ENCODE peak calls at places on chromosomes 12 and 14, in four cellular contexts. B, O, Y and Z are unnamed samples.

GRCh38 chr14:57573193-57573592 is 79.5 kb upstream of the CCDC198 start:
- DNase-seq in B (no peak), O (no peak), Y (no peak), Z (no peak)

GRCh38 chr12:28568083-28568482 is 377.8 kb downstream of the CCDC91 start:
- DNase-seq in B (no peak), O (no peak), Y (peak), Z (no peak)

GRCh38 chr14:91506226-91506625 is 3.9 kb downstream of the PPP4R3A start:
- DNase-seq in B (no peak), O (no peak), Y (no peak), Z (no peak)

GRCh38 chr12:104276192-104277131 is 27.1 kb upstream of the EID3 start:
- DNase-seq in B (no peak), O (peak), Y (no peak), Z (no peak)

GRCh38 chr14:57480044-57480443 is 13.6 kb downstream of the CCDC198 start:
- DNase-seq in B (no peak), O (no peak), Y (peak), Z (no peak)

GRCh38 chr12:117363953-117364486 is 2.6 kb upstream of the NOS1 start:
- DNase-seq in B (peak), O (no peak), Y (no peak), Z (no peak)

GRCh38 chr14:102213984-102214658 is 74.4 kb downstream of the WDR20 start:
- DNase-seq in B (peak), O (no peak), Y (no peak), Z (no peak)

GRCh38 chr12:132955933-132956725 is at the start of gene ZNF605:
- DNase-seq in B (peak), O (peak), Y (peak), Z (peak)

GRCh38 chr12:28955491-28955890 is 193.6 kb upstream of the FAR2 start:
- DNase-seq in B (no peak), O (no peak), Y (peak), Z (no peak)

GRCh38 chr14:67241416-67242362 is at the start of gene PALS1:
- DNase-seq in B (peak), O (no peak), Y (peak), Z (peak)

GRCh38 chr12:113443030-113443539 is 20.9 kb downstream of the SDSL start:
- DNase-seq in B (no peak), O (no peak), Y (no peak), Z (no peak)

GRCh38 chr14:29743566-29743965 is 184.1 kb downstream of the PRKD1 start:
- DNase-seq in B (no peak), O (no peak), Y (no peak), Z (no peak)

GRCh38 chr12:132786192-132786591 is 24.6 kb upstream of the ANKLE2 start:
- DNase-seq in B (no peak), O (no peak), Y (no peak), Z (no peak)

GRCh38 chr12:47100146-47100545 is 20.4 kb upstream of the AMIGO2 start:
- DNase-seq in B (no peak), O (no peak), Y (no peak), Z (no peak)

GRCh38 chr14:67572608-67573007 is 27.5 kb downstream of the PIGH start:
- DNase-seq in B (no peak), O (no peak), Y (no peak), Z (no peak)

GRCh38 chr12:72632286-72632685 is 360.1 kb downstream of the TRHDE start:
- DNase-seq in B (no peak), O (no peak), Y (peak), Z (no peak)

GRCh38 chr12:12881495-12881894 is 9.9 kb upstream of the GPRC5A start:
- DNase-seq in B (no peak), O (peak), Y (peak), Z (peak)

GRCh38 chr14:76834296-76834695 is 8.1 kb downstream of the LRRC74A start:
- DNase-seq in B (no peak), O (no peak), Y (no peak), Z (no peak)

GRCh38 chr12:1883513-1883912 is 34.9 kb downstream of the CACNA2D4 start:
- DNase-seq in B (no peak), O (no peak), Y (no peak), Z (no peak)

GRCh38 chr14:33393155-33393894 is 454.6 kb downstream of the NPAS3 start:
- DNase-seq in B (no peak), O (no peak), Y (no peak), Z (no peak)

GRCh38 chr12:121452356-121453021 is 52.6 kb downstream of the RNF34 start:
- DNase-seq in B (no peak), O (no peak), Y (no peak), Z (peak)

GRCh38 chr14:25011095-25011494 is 38.9 kb downstream of the STXBP6 start:
- DNase-seq in B (no peak), O (no peak), Y (no peak), Z (no peak)

GRCh38 chr12:49336645-49337584 is at the start of gene C1QL4:
- DNase-seq in B (peak), O (peak), Y (no peak), Z (peak)

GRCh38 chr14:32469388-32470160 is 140.5 kb downstream of the AKAP6 start:
- DNase-seq in B (peak), O (peak), Y (peak), Z (peak)

GRCh38 chr12:110317921-110318320 is 36.9 kb downstream of the ATP2A2 start:
- DNase-seq in B (no peak), O (no peak), Y (peak), Z (peak)

GRCh38 chr12:55686366-55687010 is 21.2 kb downstream of the ITGA7 start:
- DNase-seq in B (no peak), O (no peak), Y (no peak), Z (no peak)

GRCh38 chr12:22047495-22047894 is 1.5 kb downstream of the CMAS start:
- DNase-seq in B (no peak), O (no peak), Y (no peak), Z (no peak)

GRCh38 chr12:46556820-46557524 is 184.4 kb upstream of the SLC38A2 start:
- DNase-seq in B (no peak), O (no peak), Y (peak), Z (peak)

GRCh38 chr12:86265329-86265695 is 9.1 kb upstream of the MGAT4C start:
- DNase-seq in B (no peak), O (no peak), Y (no peak), Z (no peak)

GRCh38 chr12:41624571-41624970 is 436.5 kb downstream of the PDZRN4 start:
- DNase-seq in B (no peak), O (no peak), Y (no peak), Z (no peak)

GRCh38 chr14:75558440-75558839 is 20.0 kb upstream of the FLVCR2 start:
- DNase-seq in B (no peak), O (peak), Y (no peak), Z (no peak)

GRCh38 chr12:19755141-19755540 is 315.8 kb downstream of the AEBP2 start:
- DNase-seq in B (no peak), O (no peak), Y (peak), Z (no peak)

GRCh38 chr14:39203659-39204606 is 28.9 kb downstream of the PNN start:
- DNase-seq in B (no peak), O (no peak), Y (no peak), Z (no peak)

GRCh38 chr12:125434936-125435443 is 369.8 kb downstream of the AACS start:
- DNase-seq in B (no peak), O (no peak), Y (no peak), Z (no peak)
- H3K4me3 ChIP-seq in B (no peak), O (no peak), Y (no peak), Z (no peak)

DNA sequence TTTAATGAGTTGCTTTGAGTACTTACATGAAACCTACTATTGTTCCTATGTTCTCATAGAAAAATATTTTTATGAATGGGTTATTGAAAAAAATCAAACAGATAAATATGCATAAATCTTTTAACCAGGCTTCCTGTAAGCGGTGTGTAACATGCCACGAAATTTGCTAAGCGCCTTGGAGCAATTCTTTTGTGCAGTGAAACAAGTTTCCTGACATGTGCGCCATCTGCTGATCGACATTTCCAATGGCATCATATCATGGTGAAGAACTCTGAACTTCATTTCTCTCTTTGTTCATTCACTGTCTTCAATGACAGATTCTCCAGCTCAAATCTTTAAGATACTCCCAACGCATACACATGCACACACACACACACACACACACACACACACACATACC is 145.6 kb upstream of the NAV3 start:
- DNase-seq in B (peak), O (peak), Y (peak), Z (peak)
- H3K4me3 ChIP-seq in B (no peak), O (no peak), Y (no peak), Z (no peak)

GRCh38 chr12:45075575-45076282 is 24.8 kb upstream of the DBX2 start:
- DNase-seq in B (no peak), O (no peak), Y (no peak), Z (no peak)
- H3K4me3 ChIP-seq in B (no peak), O (no peak), Y (no peak), Z (no peak)

GRCh38 chr12:10194160-10194559 is 15.3 kb downstream of the TMEM52B start:
- DNase-seq in B (no peak), O (no peak), Y (no peak), Z (no peak)
- H3K4me3 ChIP-seq in B (no peak), O (no peak), Y (no peak), Z (no peak)

GRCh38 chr12:4251967-4252366 is 21.6 kb upstream of the CCND2 start:
- DNase-seq in B (no peak), O (no peak), Y (no peak), Z (no peak)

GRCh38 chr12:4251228-4251891 is 22.2 kb upstream of the CCND2 start:
- DNase-seq in B (no peak), O (no peak), Y (no peak), Z (no peak)

GRCh38 chr12:4246116-4246515 is 27.4 kb upstream of the CCND2 start:
- DNase-seq in B (no peak), O (peak), Y (no peak), Z (no peak)

GRCh38 chr12:4252595-4252994 is 21.0 kb upstream of the CCND2 start:
- DNase-seq in B (peak), O (no peak), Y (no peak), Z (no peak)

DNA sequence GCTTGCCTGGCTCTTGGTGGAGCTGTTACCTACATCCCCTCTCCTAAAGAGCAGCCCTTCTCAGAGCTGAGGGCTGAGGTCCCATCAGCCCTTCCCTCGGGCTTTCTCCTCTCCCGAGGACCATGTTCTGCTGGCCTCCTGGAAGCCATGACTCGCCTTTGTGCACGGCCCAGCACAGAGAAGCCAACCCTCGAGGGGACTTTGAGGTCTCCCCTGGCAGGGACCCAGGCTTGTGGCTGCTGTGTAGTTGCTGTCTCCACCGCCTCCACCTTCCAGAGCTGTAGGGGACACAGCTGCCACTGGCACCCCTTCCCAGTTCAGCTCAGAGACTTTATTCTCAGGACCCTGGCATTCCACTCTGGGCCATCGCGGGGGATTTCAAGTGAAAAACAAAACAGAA is 22.9 kb upstream of the CCND2 start:
- DNase-seq in B (no peak), O (peak), Y (no peak), Z (no peak)
- H3K4me3 ChIP-seq in B (no peak), O (no peak), Y (no peak), Z (no peak)

GRCh38 chr14:96423012-96423411 is 31.1 kb downstream of the AK7 start:
- DNase-seq in B (no peak), O (no peak), Y (no peak), Z (no peak)

GRCh38 chr14:96418075-96418474 is 26.1 kb downstream of the AK7 start:
- DNase-seq in B (no peak), O (no peak), Y (no peak), Z (no peak)

GRCh38 chr14:96424104-96424989 is 32.4 kb downstream of the AK7 start:
- DNase-seq in B (peak), O (peak), Y (peak), Z (peak)

GRCh38 chr14:96421236-96421635 is 29.3 kb downstream of the AK7 start:
- DNase-seq in B (no peak), O (no peak), Y (no peak), Z (no peak)

GRCh38 chr14:96423446-96424103 is 31.6 kb downstream of the AK7 start:
- DNase-seq in B (no peak), O (no peak), Y (no peak), Z (no peak)
- H3K4me3 ChIP-seq in B (peak), O (no peak), Y (peak), Z (peak)

DNA sequence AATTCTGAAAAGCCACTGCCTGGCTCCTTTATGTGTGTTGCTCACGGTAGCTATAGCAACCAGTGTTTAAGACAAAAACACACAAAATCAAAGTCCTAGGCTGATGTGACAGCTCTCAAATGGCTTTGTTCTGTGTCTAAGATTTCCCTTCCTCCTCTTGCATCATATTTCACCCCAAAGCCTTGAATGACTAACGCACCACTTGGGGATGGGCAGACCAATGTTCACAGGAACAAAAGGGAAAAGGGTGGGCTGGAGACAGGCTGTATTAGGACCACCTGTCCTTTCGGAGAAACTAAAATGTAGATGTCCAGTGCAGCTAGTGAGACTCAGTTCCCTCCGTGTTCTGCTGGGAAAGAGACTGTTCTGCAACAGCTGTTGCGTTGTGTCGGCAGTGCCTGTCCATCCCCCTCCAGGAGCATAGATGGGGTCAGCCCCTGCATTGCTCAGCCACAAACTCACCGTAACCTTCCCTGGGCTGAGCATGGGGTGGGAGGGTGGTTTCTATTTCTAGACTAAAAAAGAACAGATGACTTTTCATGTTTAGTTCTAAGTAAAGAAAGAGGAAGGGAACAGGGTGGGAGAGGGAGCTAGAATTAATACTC is 26.8 kb upstream of the DAAM1 start:
- DNase-seq in B (peak), O (peak), Y (peak), Z (peak)
- H3K4me3 ChIP-seq in B (no peak), O (no peak), Y (peak), Z (no peak)

GRCh38 chr12:57852195-57852594 is 5.7 kb upstream of the CTDSP2 start:
- DNase-seq in B (no peak), O (no peak), Y (no peak), Z (no peak)
- H3K4me3 ChIP-seq in B (peak), O (no peak), Y (peak), Z (no peak)

GRCh38 chr14:22884721-22885523 is 1.9 kb downstream of the REM2 start:
- DNase-seq in B (no peak), O (no peak), Y (no peak), Z (no peak)

GRCh38 chr14:22885975-22886374 is 3.0 kb downstream of the REM2 start:
- DNase-seq in B (no peak), O (no peak), Y (no peak), Z (no peak)

GRCh38 chr14:22882529-22883190 is 362 bp upstream of the REM2 start:
- DNase-seq in B (peak), O (no peak), Y (peak), Z (peak)

GRCh38 chr14:22882064-22882463 is 958 bp upstream of the REM2 start:
- DNase-seq in B (no peak), O (no peak), Y (no peak), Z (no peak)

DNA sequence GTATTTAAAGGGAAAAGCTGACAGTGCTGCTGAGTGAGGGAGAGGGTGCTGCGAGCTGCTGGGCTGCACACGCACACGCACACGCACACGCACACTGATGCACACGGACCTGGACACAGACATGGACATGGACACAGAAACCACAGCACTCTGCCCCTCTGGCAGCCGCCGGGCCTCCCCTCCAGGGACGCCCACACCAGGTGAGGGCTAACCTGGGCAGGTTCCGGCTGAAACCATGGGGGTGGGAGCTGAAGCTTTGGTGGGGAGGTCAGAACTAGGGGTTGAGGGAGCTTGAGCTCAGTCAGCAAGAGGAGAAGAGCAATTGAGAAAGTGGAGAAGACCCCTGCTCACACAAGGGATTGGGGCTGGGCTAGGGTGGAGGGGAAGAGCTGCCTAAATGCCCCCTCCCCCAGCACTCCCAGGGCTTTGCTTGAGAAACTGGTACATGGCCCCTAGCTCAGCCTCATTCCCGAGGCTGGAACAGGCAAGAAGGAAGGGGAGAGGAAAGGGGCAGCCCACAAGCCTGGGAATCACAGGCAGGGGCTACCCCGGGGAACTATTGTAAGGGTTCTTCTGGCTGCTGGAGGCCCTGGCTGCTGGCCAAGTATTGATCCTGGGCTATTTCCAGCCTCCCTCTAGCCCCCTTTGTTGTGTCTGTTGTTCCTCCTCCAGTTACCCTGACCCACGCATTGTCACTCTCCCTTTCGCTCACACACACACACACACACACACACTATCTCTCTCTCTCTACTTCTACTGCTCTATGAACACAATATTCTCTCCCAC is at the start of gene REM2:
- DNase-seq in B (peak), O (no peak), Y (no peak), Z (no peak)
- H3K4me3 ChIP-seq in B (peak), O (no peak), Y (no peak), Z (no peak)